ENCODE peak calls at places on chromosomes 6 and 20, in seven cellular contexts. S, Y, K, P, I, H and W are unnamed samples.

GRCh38 chr20:10481671-10482070 is 46.6 kb downstream of the SLX4IP start:
- DNase-seq in S (no peak), Y (no peak), K (no peak), P (no peak), I (no peak), H (no peak), W (no peak)

GRCh38 chr20:33915726-33916331 is 77.9 kb upstream of the RALY start:
- DNase-seq in S (peak), Y (peak), K (no peak), P (no peak), I (no peak), H (peak), W (no peak)

GRCh38 chr6:22412994-22413393 is 116.2 kb upstream of the PRL start:
- DNase-seq in S (no peak), Y (no peak), K (no peak), P (no peak), I (no peak), H (no peak), W (no peak)

GRCh38 chr6:2947424-2947823 is 23.9 kb downstream of the SERPINB6 start:
- DNase-seq in S (no peak), Y (no peak), K (no peak), P (no peak), I (no peak), H (no peak), W (no peak)

GRCh38 chr20:47857142-47857993 is 72.1 kb upstream of the SULF2 start:
- DNase-seq in S (peak), Y (no peak), K (peak), P (no peak), I (peak), H (no peak), W (no peak)

GRCh38 chr6:33142501-33142900 is 49.8 kb downstream of the COL11A2 start:
- DNase-seq in S (no peak), Y (no peak), K (no peak), P (no peak), I (no peak), H (no peak), W (no peak)

GRCh38 chr6:141475269-141475668 is 657.5 kb upstream of the GJE1 start:
- DNase-seq in S (no peak), Y (no peak), K (no peak), P (no peak), I (no peak), H (no peak), W (no peak)

GRCh38 chr20:8254911-8255582 is 123.0 kb downstream of the PLCB1 start:
- DNase-seq in S (no peak), Y (no peak), K (no peak), P (peak), I (no peak), H (no peak), W (no peak)

GRCh38 chr20:19423097-19423891 is 210.9 kb downstream of the SLC24A3 start:
- DNase-seq in S (no peak), Y (no peak), K (no peak), P (no peak), I (no peak), H (no peak), W (no peak)

GRCh38 chr6:128597004-128597403 is 76.6 kb upstream of the PTPRK start:
- DNase-seq in S (no peak), Y (no peak), K (no peak), P (no peak), I (no peak), H (no peak), W (no peak)

GRCh38 chr6:88538130-88538706 is 372.1 kb upstream of the CNR1 start:
- DNase-seq in S (no peak), Y (no peak), K (no peak), P (no peak), I (no peak), H (no peak), W (no peak)

GRCh38 chr6:147689398-147689797 is 180.9 kb downstream of the SAMD5 start:
- DNase-seq in S (no peak), Y (no peak), K (no peak), P (no peak), I (no peak), H (no peak), W (no peak)

GRCh38 chr6:52574709-52575489 is 2.0 kb downstream of the TRAM2 start:
- DNase-seq in S (no peak), Y (no peak), K (peak), P (peak), I (peak), H (peak), W (peak)

GRCh38 chr6:152508477-152508876 is 128.7 kb downstream of the SYNE1 start:
- DNase-seq in S (no peak), Y (no peak), K (no peak), P (no peak), I (no peak), H (no peak), W (no peak)

GRCh38 chr6:133698272-133698671 is 190.6 kb upstream of the TCF21 start:
- DNase-seq in S (no peak), Y (no peak), K (no peak), P (no peak), I (no peak), H (no peak), W (no peak)

GRCh38 chr20:7274870-7275269 is 507.4 kb downstream of the BMP2 start:
- DNase-seq in S (no peak), Y (no peak), K (no peak), P (no peak), I (no peak), H (no peak), W (no peak)

GRCh38 chr20:62085206-62085605 is 19.5 kb upstream of the TAF4 start:
- DNase-seq in S (no peak), Y (no peak), K (no peak), P (no peak), I (no peak), H (no peak), W (no peak)

GRCh38 chr6:164991573-164991972 is 317.8 kb downstream of the C6orf118 start:
- DNase-seq in S (no peak), Y (no peak), K (no peak), P (no peak), I (no peak), H (no peak), W (no peak)

GRCh38 chr6:44062771-44063560 is 64.3 kb downstream of the MRPL14 start:
- DNase-seq in S (peak), Y (peak), K (peak), P (no peak), I (no peak), H (no peak), W (no peak)

GRCh38 chr20:23414526-23415188 is 6.6 kb downstream of the NAPB start:
- DNase-seq in S (no peak), Y (no peak), K (no peak), P (no peak), I (no peak), H (no peak), W (no peak)

GRCh38 chr6:73452107-73452461 is at the start of gene CGAS:
- DNase-seq in S (peak), Y (peak), K (peak), P (no peak), I (peak), H (peak), W (peak)

GRCh38 chr6:132961122-132961521 is 146.8 kb downstream of the RPS12 start:
- DNase-seq in S (no peak), Y (no peak), K (no peak), P (peak), I (peak), H (no peak), W (no peak)

GRCh38 chr6:105892577-105893262 is 193.4 kb upstream of the PRDM1 start:
- DNase-seq in S (no peak), Y (no peak), K (no peak), P (no peak), I (no peak), H (no peak), W (no peak)

GRCh38 chr6:30071081-30071818 is 4.3 kb downstream of the PPP1R11 start:
- DNase-seq in S (peak), Y (peak), K (peak), P (peak), I (peak), H (no peak), W (no peak)

GRCh38 chr6:106568518-106568917 is 60.8 kb downstream of the RTN4IP1 start:
- DNase-seq in S (no peak), Y (no peak), K (no peak), P (no peak), I (no peak), H (no peak), W (no peak)

GRCh38 chr6:91081452-91082067 is 494.7 kb upstream of the MAP3K7 start:
- DNase-seq in S (no peak), Y (no peak), K (no peak), P (peak), I (peak), H (no peak), W (peak)

GRCh38 chr6:11606287-11606686 is 68.7 kb downstream of the TMEM170B start:
- DNase-seq in S (no peak), Y (no peak), K (no peak), P (no peak), I (no peak), H (no peak), W (no peak)

GRCh38 chr6:106517699-106518098 is 111.6 kb downstream of the RTN4IP1 start:
- DNase-seq in S (no peak), Y (no peak), K (no peak), P (no peak), I (no peak), H (no peak), W (no peak)

GRCh38 chr6:135637701-135638100 is 140.2 kb upstream of the AHI1 start:
- DNase-seq in S (no peak), Y (no peak), K (no peak), P (no peak), I (peak), H (no peak), W (no peak)

GRCh38 chr6:34386316-34387137 is 5.9 kb downstream of the NUDT3 start:
- DNase-seq in S (no peak), Y (no peak), K (no peak), P (peak), I (peak), H (no peak), W (no peak)

GRCh38 chr20:10635476-10636208 is 38.2 kb downstream of the JAG1 start:
- DNase-seq in S (no peak), Y (no peak), K (no peak), P (no peak), I (no peak), H (no peak), W (no peak)

GRCh38 chr6:112237066-112237465 is 17.3 kb downstream of the LAMA4 start:
- DNase-seq in S (no peak), Y (no peak), K (no peak), P (no peak), I (peak), H (no peak), W (no peak)
- H3K4me3 ChIP-seq in S (no peak), Y (no peak), K (no peak), P (no peak), I (no peak), H (no peak), W (no peak)

DNA sequence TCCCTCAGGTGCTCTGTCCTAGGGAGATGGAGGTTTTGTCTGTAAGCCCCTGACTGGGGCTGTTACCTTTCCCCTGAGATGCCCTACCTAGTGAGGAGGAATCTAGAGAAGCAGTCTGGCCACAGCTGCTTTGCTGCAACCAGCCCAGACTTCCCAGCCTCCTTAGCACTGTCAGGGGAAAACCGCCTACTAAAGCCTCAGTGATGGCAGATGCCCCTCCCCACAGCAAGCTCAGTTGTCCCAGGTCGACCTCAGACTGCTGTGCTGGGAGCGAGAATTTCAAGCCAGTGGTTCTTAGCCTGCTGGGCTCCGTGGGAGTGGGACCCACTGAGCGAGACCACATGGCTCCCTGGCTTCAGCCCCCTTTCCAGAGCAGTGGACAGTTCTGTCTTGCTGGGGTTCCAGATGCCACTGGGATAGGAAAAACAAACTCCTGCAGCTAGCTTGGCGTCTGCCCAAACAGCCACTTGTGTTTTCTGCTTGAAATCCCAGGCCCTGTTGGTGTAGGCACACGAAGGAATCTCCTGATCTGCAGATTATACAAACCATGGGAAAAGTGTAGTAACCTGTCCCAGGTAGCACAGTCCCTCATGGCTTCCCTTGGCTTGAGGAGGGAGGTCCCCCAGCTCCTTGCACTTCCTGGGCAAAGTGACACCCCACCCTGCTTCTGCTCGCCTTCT is 146.4 kb upstream of the PROKR2 start:
- DNase-seq in S (no peak), Y (no peak), K (no peak), P (no peak), I (no peak), H (no peak), W (no peak)
- H3K4me3 ChIP-seq in S (no peak), Y (no peak), K (no peak), P (no peak), I (no peak), H (no peak), W (no peak)

GRCh38 chr6:6699741-6700367 is 111.3 kb downstream of the LY86 start:
- DNase-seq in S (peak), Y (no peak), K (peak), P (peak), I (peak), H (no peak), W (peak)
- H3K4me3 ChIP-seq in S (no peak), Y (no peak), K (no peak), P (no peak), I (peak), H (no peak), W (no peak)

GRCh38 chr6:169217972-169218371 is 35.7 kb downstream of the THBS2 start:
- DNase-seq in S (no peak), Y (no peak), K (no peak), P (no peak), I (no peak), H (no peak), W (no peak)
- H3K4me3 ChIP-seq in S (no peak), Y (no peak), K (no peak), P (no peak), I (no peak), H (no peak), W (no peak)

GRCh38 chr6:142932788-142933362 is 12.1 kb downstream of the HIVEP2 start:
- DNase-seq in S (no peak), Y (no peak), K (no peak), P (no peak), I (no peak), H (no peak), W (no peak)
- H3K4me3 ChIP-seq in S (no peak), Y (no peak), K (no peak), P (no peak), I (no peak), H (no peak), W (no peak)

GRCh38 chr20:1125266-1125665 is 6.9 kb downstream of the PSMF1 start:
- DNase-seq in S (no peak), Y (no peak), K (no peak), P (no peak), I (no peak), H (no peak), W (no peak)

GRCh38 chr20:1121439-1121838 is 3.0 kb downstream of the PSMF1 start:
- DNase-seq in S (no peak), Y (no peak), K (no peak), P (no peak), I (no peak), H (no peak), W (no peak)

GRCh38 chr20:1124416-1124815 is 6.0 kb downstream of the PSMF1 start:
- DNase-seq in S (no peak), Y (no peak), K (no peak), P (no peak), I (peak), H (no peak), W (no peak)

GRCh38 chr20:1119524-1119923 is 1.1 kb downstream of the PSMF1 start:
- DNase-seq in S (no peak), Y (no peak), K (no peak), P (no peak), I (no peak), H (no peak), W (no peak)

DNA sequence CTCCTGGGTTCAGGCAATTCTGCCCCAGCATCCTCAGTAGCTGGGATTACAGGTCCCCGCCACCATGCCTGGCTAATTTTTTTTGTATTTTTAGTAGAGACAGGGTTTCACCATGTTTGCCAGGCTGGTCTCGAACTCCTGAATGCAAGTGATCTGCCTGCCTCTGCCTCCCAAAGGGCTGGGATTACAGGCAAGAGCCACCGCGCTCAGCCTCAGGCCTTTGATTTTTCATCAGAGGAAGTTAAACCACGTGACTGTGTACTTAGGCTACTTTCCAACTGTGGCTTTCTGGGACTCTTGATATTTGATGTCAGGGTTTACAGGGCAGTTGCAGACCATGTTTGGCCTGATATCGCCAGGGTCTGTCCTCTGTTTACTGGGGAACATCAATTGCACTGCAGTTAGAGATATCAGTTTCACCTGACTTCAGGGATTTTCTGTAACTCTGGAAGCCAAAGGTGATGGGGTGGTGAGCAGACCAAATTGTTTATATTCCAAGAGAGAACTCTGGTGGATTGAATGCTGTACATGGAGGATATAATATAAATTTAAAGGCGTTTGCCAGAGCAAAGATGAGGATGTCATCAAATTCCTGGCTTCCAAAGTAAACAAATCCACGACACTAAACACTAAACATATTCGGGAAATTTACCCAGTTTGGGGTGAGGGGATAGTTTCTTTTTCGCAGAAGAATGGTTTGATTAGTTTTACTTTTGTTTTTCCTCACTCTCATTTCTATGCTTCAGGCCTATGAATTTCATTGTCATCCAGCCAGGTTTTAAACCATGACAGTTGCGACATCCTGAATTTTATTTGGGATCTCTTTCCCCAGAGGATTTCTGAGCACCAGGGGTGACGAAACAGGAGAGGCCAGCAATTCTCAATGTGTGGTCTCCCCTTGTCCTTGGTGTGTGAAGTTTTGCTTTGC is 4.2 kb downstream of the PSMF1 start:
- DNase-seq in S (peak), Y (peak), K (peak), P (peak), I (peak), H (no peak), W (peak)
- H3K4me3 ChIP-seq in S (no peak), Y (peak), K (no peak), P (no peak), I (peak), H (no peak), W (no peak)

GRCh38 chr6:10426781-10427279 is 12.0 kb upstream of the TFAP2A start:
- DNase-seq in S (no peak), Y (no peak), K (no peak), P (no peak), I (no peak), H (no peak), W (no peak)
- H3K4me3 ChIP-seq in S (peak), Y (peak), K (peak), P (peak), I (peak), H (peak), W (no peak)

GRCh38 chr6:13274707-13275434 is 53.5 kb downstream of the TBC1D7 start:
- DNase-seq in S (no peak), Y (no peak), K (no peak), P (no peak), I (no peak), H (no peak), W (peak)

GRCh38 chr6:13273202-13273930 is 55.0 kb downstream of the TBC1D7 start:
- DNase-seq in S (no peak), Y (no peak), K (no peak), P (no peak), I (peak), H (no peak), W (no peak)

GRCh38 chr6:13277231-13277630 is 51.1 kb downstream of the TBC1D7 start:
- DNase-seq in S (no peak), Y (no peak), K (no peak), P (no peak), I (no peak), H (no peak), W (no peak)

GRCh38 chr6:13273931-13274706 is 54.2 kb downstream of the TBC1D7 start:
- DNase-seq in S (no peak), Y (peak), K (peak), P (no peak), I (no peak), H (peak), W (peak)

GRCh38 chr6:13275435-13275989 is 52.8 kb downstream of the TBC1D7 start:
- DNase-seq in S (no peak), Y (no peak), K (no peak), P (no peak), I (no peak), H (no peak), W (no peak)
- H3K4me3 ChIP-seq in S (no peak), Y (no peak), K (no peak), P (no peak), I (no peak), H (no peak), W (no peak)

DNA sequence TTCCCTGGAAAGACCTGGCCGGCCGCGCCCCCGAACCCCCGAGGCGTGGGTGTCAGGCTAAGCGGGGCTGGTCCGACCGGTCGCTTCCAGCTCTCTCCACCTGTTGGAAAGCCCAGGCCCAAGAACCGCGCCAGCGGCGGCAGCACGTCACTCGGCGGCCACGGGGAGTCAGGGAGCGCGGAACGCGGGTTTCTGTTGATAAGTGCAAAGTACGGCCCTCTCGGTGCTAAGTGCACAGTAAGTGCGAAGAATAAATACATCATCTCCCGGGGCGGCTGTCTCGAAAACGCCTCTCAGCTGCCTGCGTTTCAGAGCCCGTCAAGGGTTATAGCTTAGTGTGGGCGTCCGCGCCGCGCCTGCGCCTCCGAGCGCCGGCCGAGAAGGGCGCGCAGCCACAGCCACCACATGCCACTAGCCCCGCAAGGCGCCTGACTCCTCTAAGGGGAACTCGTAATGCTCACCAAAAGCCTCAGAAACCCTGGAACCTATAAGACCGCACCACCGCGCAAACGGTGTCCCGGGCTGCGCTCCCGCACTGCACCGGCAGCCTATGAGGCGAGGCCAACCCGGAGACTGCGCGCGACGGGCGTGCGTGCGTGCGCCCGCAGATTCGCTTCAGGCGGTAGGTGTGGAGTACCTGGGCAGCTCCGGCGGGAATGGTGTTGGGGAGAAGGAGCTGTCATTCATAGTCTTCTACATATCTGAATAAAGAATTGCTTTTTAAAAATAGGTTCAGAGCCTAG is 9.2 kb upstream of the TBX18 start:
- DNase-seq in S (peak), Y (no peak), K (peak), P (peak), I (peak), H (no peak), W (peak)
- H3K4me3 ChIP-seq in S (peak), Y (peak), K (peak), P (peak), I (peak), H (no peak), W (no peak)